ENCODE peak calls at places on chromosomes 7 and 10, in five cellular contexts. X is T47D, U is cerebellar cortex, G is fibroblast of lung, H is NCI-H774. P is an unnamed sample.

GRCh38 chr10:35857860-35858259 is 215.8 kb upstream of the FZD8 start:
- DNase-seq in X (no peak), U (no peak), G (no peak), H (no peak), P (no peak)

GRCh38 chr10:86197166-86197790 is 169.3 kb downstream of the GRID1 start:
- DNase-seq in X (no peak), U (no peak), G (no peak), H (no peak), P (no peak)

GRCh38 chr10:17430647-17431355 is 23.6 kb downstream of the ST8SIA6 start:
- DNase-seq in X (peak; percentile 86), U (peak; percentile 76), G (peak; percentile 84), H (peak; percentile 62), P (no peak)

GRCh38 chr7:23044581-23044980 is 30.7 kb upstream of the HYCC1 start:
- DNase-seq in X (peak; percentile 8), U (no peak), G (no peak), H (peak; percentile 39), P (no peak)

GRCh38 chr7:130368347-130368746 is 11.9 kb upstream of the CPA1 start:
- DNase-seq in X (no peak), U (no peak), G (no peak), H (no peak), P (no peak)

GRCh38 chr10:120562956-120563355 is 105.9 kb downstream of the PLPP4 start:
- DNase-seq in X (no peak), U (no peak), G (no peak), H (no peak), P (no peak)

GRCh38 chr7:127850195-127850594 is 181.0 kb downstream of the LRRC4 start:
- DNase-seq in X (no peak), U (no peak), G (no peak), H (no peak), P (no peak)

GRCh38 chr10:6201511-6201975 is 1.2 kb upstream of the PFKFB3 start:
- DNase-seq in X (peak; percentile 90), U (peak; percentile 56), G (peak; percentile 44), H (peak; percentile 48), P (no peak)

GRCh38 chr7:139660317-139661042 is 117.3 kb downstream of the HIPK2 start:
- DNase-seq in X (no peak), U (no peak), G (no peak), H (no peak), P (no peak)

GRCh38 chr10:24456319-24456718 is 247.4 kb downstream of the KIAA1217 start:
- DNase-seq in X (no peak), U (no peak), G (peak; percentile 90), H (no peak), P (no peak)

GRCh38 chr7:141304291-141304690 is 230.4 kb downstream of the TMEM178B start:
- DNase-seq in X (no peak), U (no peak), G (no peak), H (no peak), P (no peak)

GRCh38 chr7:2040201-2040892 is 192.4 kb downstream of the MAD1L1 start:
- DNase-seq in X (no peak), U (no peak), G (no peak), H (no peak), P (no peak)

GRCh38 chr7:5396542-5396941 is 27.1 kb downstream of the TNRC18 start:
- DNase-seq in X (peak; percentile 83), U (no peak), G (peak; percentile 36), H (no peak), P (no peak)

GRCh38 chr10:49550563-49550962 is 11.6 kb upstream of the ERCC6 start:
- DNase-seq in X (peak; percentile 42), U (no peak), G (no peak), H (no peak), P (no peak)

GRCh38 chr7:99128076-99128950 is 15.6 kb downstream of the SMURF1 start:
- DNase-seq in X (peak; percentile 20), U (no peak), G (no peak), H (peak; percentile 83), P (peak; percentile 89)

GRCh38 chr7:128406986-128407589 is 2.7 kb downstream of the IMPDH1 start:
- DNase-seq in X (no peak), U (no peak), G (no peak), H (no peak), P (no peak)

GRCh38 chr10:77807706-77808105 is 118.8 kb downstream of the DLG5 start:
- DNase-seq in X (no peak), U (no peak), G (no peak), H (no peak), P (no peak)

GRCh38 chr7:80370587-80370986 is 141.3 kb downstream of the GNAT3 start:
- DNase-seq in X (no peak), U (no peak), G (no peak), H (no peak), P (no peak)

GRCh38 chr7:132780822-132781221 is 204.6 kb upstream of the PLXNA4 start:
- DNase-seq in X (no peak), U (no peak), G (no peak), H (no peak), P (no peak)

GRCh38 chr7:44674381-44674780 is 68.0 kb downstream of the OGDH start:
- DNase-seq in X (no peak), U (no peak), G (no peak), H (no peak), P (no peak)

GRCh38 chr7:127594490-127594889 is 954 bp downstream of the FSCN3 start:
- DNase-seq in X (no peak), U (no peak), G (no peak), H (no peak), P (no peak)

GRCh38 chr7:97004931-97005763 is at the start of gene DLX6:
- DNase-seq in X (no peak), U (peak; percentile 6), G (peak; percentile 47), H (peak; percentile 98), P (peak; percentile 93)

GRCh38 chr7:111756687-111757178 is 194.4 kb upstream of the IMMP2L start:
- DNase-seq in X (no peak), U (peak; percentile 54), G (peak; percentile 87), H (no peak), P (no peak)

GRCh38 chr10:33098966-33099663 is 141.1 kb upstream of the ITGB1 start:
- DNase-seq in X (no peak), U (no peak), G (no peak), H (no peak), P (no peak)

GRCh38 chr7:28550580-28551205 is 138.4 kb downstream of the CREB5 start:
- DNase-seq in X (no peak), U (no peak), G (no peak), H (no peak), P (no peak)

GRCh38 chr10:88428442-88428841 is 154.7 kb downstream of the RNLS start:
- DNase-seq in X (peak; percentile 37), U (peak; percentile 5), G (peak; percentile 36), H (no peak), P (no peak)

GRCh38 chr10:77834540-77834939 is 92.0 kb downstream of the DLG5 start:
- DNase-seq in X (no peak), U (no peak), G (no peak), H (no peak), P (no peak)

GRCh38 chr7:148706368-148706767 is 7.7 kb downstream of the CUL1 start:
- DNase-seq in X (no peak), U (no peak), G (no peak), H (no peak), P (no peak)

GRCh38 chr7:121744877-121745276 is 128.1 kb upstream of the PTPRZ1 start:
- DNase-seq in X (no peak), U (no peak), G (no peak), H (no peak), P (no peak)

GRCh38 chr10:119421887-119422684 is 120.4 kb downstream of the RGS10 start:
- DNase-seq in X (no peak), U (no peak), G (peak; percentile 82), H (no peak), P (no peak)

GRCh38 chr7:920351-921070 is 34.0 kb downstream of the ADAP1 start:
- DNase-seq in X (no peak), U (no peak), G (no peak), H (no peak), P (no peak)

GRCh38 chr7:1981201-1981877 is 251.4 kb downstream of the MAD1L1 start:
- DNase-seq in X (no peak), U (no peak), G (no peak), H (no peak), P (no peak)

GRCh38 chr10:13839430-13839986 is 252.7 kb downstream of the PRPF18 start:
- DNase-seq in X (no peak), U (no peak), G (peak; percentile 90), H (no peak), P (no peak)

GRCh38 chr10:113128450-113129105 is 178.5 kb downstream of the TCF7L2 start:
- DNase-seq in X (no peak), U (no peak), G (no peak), H (no peak), P (no peak)

GRCh38 chr10:7811000-7811399 is 7.3 kb upstream of the TAF3 start:
- DNase-seq in X (no peak), U (no peak), G (no peak), H (no peak), P (no peak)

GRCh38 chr7:131292141-131292905 is 35.4 kb upstream of the MKLN1 start:
- DNase-seq in X (no peak), U (no peak), G (no peak), H (no peak), P (no peak)

GRCh38 chr7:75872073-75872782 is 6.6 kb upstream of the RHBDD2 start:
- DNase-seq in X (no peak), U (no peak), G (no peak), H (no peak), P (no peak)

GRCh38 chr10:47021850-47022249 is 110.6 kb downstream of the PTPN20 start:
- DNase-seq in X (no peak), U (no peak), G (no peak), H (no peak), P (no peak)

GRCh38 chr7:1458676-1459511 is at the start of gene MICALL2:
- DNase-seq in X (peak; percentile 70), U (no peak), G (peak; percentile 85), H (peak; percentile 4), P (peak; percentile 40)

GRCh38 chr10:132906106-132906505 is 36.3 kb downstream of the CFAP46 start:
- DNase-seq in X (no peak), U (no peak), G (no peak), H (no peak), P (no peak)

P was measured in NCI-H2029.